ENCODE peak calls at places on chromosomes 11 and 22, in nine cellular contexts. S is stimulated activated CD4-positive, alpha-beta T cell treated with anti-CD3 and anti-CD28 coated beads, TNF-alpha, amount 100 ng/mL, for 4 hours; P is glutamatergic neuron; X is astrocyte of the hippocampus; I is amniotic epithelial cell; Q is HT-29; H is DMS153; K is MCF 10A; L is activated naive CD4-positive, alpha-beta T cell treated with Interleukin-2 at 50 U/mL for 16 hours. N is an unnamed sample.

GRCh38 chr11:95101935-95102334 is 12.3 kb downstream of the ENDOD1 start:
- DNase-seq in Q (no peak), L (no peak), S (no peak), K (no peak), P (no peak), I (no peak), H (no peak), X (no peak), N (no peak)

GRCh38 chr11:59358595-59358994 is at the start of gene OR5AN1:
- DNase-seq in L (no peak), P (no peak), I (no peak), S (no peak), X (no peak), Q (no peak), K (no peak), H (no peak), N (no peak)

GRCh38 chr11:61609970-61610347 is 29.1 kb upstream of the SYT7 start:
- DNase-seq in I (no peak), H (peak), P (peak), L (no peak), X (no peak), K (no peak), Q (peak), S (no peak), N (no peak)

GRCh38 chr11:34585870-34586654 is 34.8 kb upstream of the EHF start:
- DNase-seq in H (peak), X (peak), Q (peak), I (peak), P (no peak), S (no peak), K (peak), L (no peak), N (no peak)

GRCh38 chr11:13010737-13011342 is 1.7 kb downstream of the RASSF10 start:
- DNase-seq in S (no peak), L (no peak), X (peak), K (no peak), P (peak), H (no peak), Q (peak), I (no peak), N (no peak)

GRCh38 chr11:18730020-18730419 is 4.0 kb upstream of the IGSF22 start:
- DNase-seq in K (no peak), L (no peak), H (no peak), S (no peak), Q (no peak), X (no peak), I (no peak), P (no peak), N (no peak)

GRCh38 chr22:46469701-46470100 is 67.7 kb downstream of the CELSR1 start:
- DNase-seq in S (no peak), P (no peak), X (no peak), H (peak), K (no peak), I (no peak), Q (no peak), L (no peak), N (no peak)

GRCh38 chr11:19218801-19219460 is 17.1 kb upstream of the CSRP3 start:
- DNase-seq in L (no peak), K (peak), Q (no peak), P (no peak), H (peak), S (no peak), I (no peak), X (no peak), N (no peak)

GRCh38 chr11:120539681-120540369 is 28.3 kb downstream of the GRIK4 start:
- DNase-seq in K (peak), L (no peak), H (peak), Q (no peak), S (no peak), X (peak), P (no peak), I (peak), N (no peak)

GRCh38 chr11:88709567-88709966 is 356.2 kb downstream of the GRM5 start:
- DNase-seq in Q (no peak), I (no peak), X (no peak), K (peak), P (peak), S (no peak), L (no peak), H (peak), N (no peak)

GRCh38 chr11:23010790-23011340 is 150.6 kb upstream of the CCDC179 start:
- DNase-seq in I (no peak), K (no peak), X (no peak), L (no peak), Q (peak), P (no peak), S (no peak), H (no peak), N (no peak)

GRCh38 chr22:46951326-46951725 is 188.9 kb downstream of the TBC1D22A start:
- DNase-seq in L (no peak), H (no peak), K (no peak), S (no peak), I (no peak), X (no peak), P (no peak), Q (no peak), N (no peak)

GRCh38 chr11:69278091-69278867 is 15.7 kb upstream of the MYEOV start:
- DNase-seq in S (no peak), K (peak), P (no peak), I (no peak), X (peak), Q (peak), L (no peak), H (no peak), N (no peak)

GRCh38 chr22:19775496-19776325 is 15.1 kb downstream of the TBX1 start:
- DNase-seq in P (no peak), H (no peak), Q (no peak), S (no peak), L (no peak), I (no peak), X (no peak), K (no peak), N (no peak)

GRCh38 chr11:20057055-20057943 is 103.0 kb downstream of the DBX1 start:
- DNase-seq in I (peak), L (no peak), S (no peak), K (peak), X (peak), P (no peak), H (no peak), Q (no peak), N (no peak)

GRCh38 chr11:39209966-39210365 is 2249.5 kb downstream of the LRRC4C start:
- DNase-seq in P (no peak), X (no peak), Q (no peak), H (no peak), S (no peak), L (no peak), K (no peak), I (no peak), N (no peak)

GRCh38 chr11:107704432-107704831 is 7.4 kb downstream of the SLN start:
- DNase-seq in S (no peak), Q (no peak), P (no peak), L (no peak), H (no peak), X (peak), K (peak), I (peak), N (no peak)

GRCh38 chr22:45413368-45414211 is at the start of the genes RIBC2 and SMC1B:
- DNase-seq in I (peak), K (peak), S (peak), Q (peak), P (peak), X (peak), H (peak), L (peak), N (peak)

GRCh38 chr22:43341565-43341964 is 1.6 kb downstream of the SCUBE1 start:
- DNase-seq in H (no peak), Q (no peak), X (no peak), I (no peak), L (no peak), K (no peak), P (no peak), S (no peak), N (no peak)

GRCh38 chr11:66011785-66012303 is at the start of gene CST6:
- DNase-seq in L (no peak), H (no peak), P (no peak), Q (peak), K (no peak), S (no peak), I (no peak), X (no peak), N (no peak)

GRCh38 chr11:65429069-65429681 is 6.6 kb downstream of the NEAT1 start:
- DNase-seq in H (no peak), X (peak), P (no peak), Q (peak), I (peak), L (no peak), S (no peak), K (peak), N (peak)

GRCh38 chr11:134126197-134126822 is 57.4 kb downstream of the JAM3 start:
- DNase-seq in S (no peak), P (no peak), L (no peak), X (peak), I (peak), K (peak), Q (no peak), H (no peak), N (no peak)

GRCh38 chr11:119107538-119108150 is 500 bp downstream of the C2CD2L start:
- DNase-seq in L (no peak), S (no peak), I (no peak), H (no peak), X (peak), P (peak), K (no peak), Q (no peak), N (no peak)

GRCh38 chr11:60934790-60935605 is 10.7 kb downstream of the TMEM132A start:
- DNase-seq in P (no peak), X (no peak), Q (no peak), K (no peak), L (no peak), I (no peak), H (no peak), S (no peak), N (no peak)